ENCODE peak calls at places on chromosomes 4 and X, in four cellular contexts. I is K562, A is SK-N-SH, Y is HepG2. D is an unnamed sample.

GRCh38 chr4:139540637-139541036 is 15.4 kb downstream of the SETD7 start:
- DNase-seq in Y (no peak), A (no peak), I (no peak), D (no peak)

GRCh38 chrX:118973389-118974087 is 880 bp upstream of the LONRF3 start:
- DNase-seq in Y (no peak), A (peak; percentile 20), I (no peak), D (no peak)

GRCh38 chr4:145909773-145910172 is 28.9 kb downstream of the ZNF827 start:
- DNase-seq in I (no peak), Y (no peak), A (no peak), D (no peak)

GRCh38 chr4:151485541-151486131 is 76.7 kb downstream of the FHIP1A start:
- DNase-seq in Y (no peak), A (no peak), I (no peak), D (no peak)

GRCh38 chr4:108160741-108161352 is 7.9 kb downstream of the LEF1 start:
- DNase-seq in I (no peak), A (no peak), Y (no peak), D (no peak)

GRCh38 chrX:13473666-13474516 is 95.5 kb upstream of the EGFL6 start:
- DNase-seq in Y (no peak), I (no peak), A (no peak), D (no peak)

GRCh38 chr4:120694973-120695372 is 227.6 kb downstream of the PRDM5 start:
- DNase-seq in A (peak; percentile 2), Y (no peak), I (no peak), D (peak; percentile 56)

GRCh38 chr4:170854097-170854496 is 764.3 kb upstream of the AADAT start:
- DNase-seq in A (no peak), Y (no peak), I (no peak), D (no peak)

GRCh38 chr4:156085073-156085472 is 131.4 kb upstream of the CTSO start:
- DNase-seq in I (no peak), A (no peak), Y (no peak), D (no peak)

GRCh38 chrX:70436380-70436779 is 8.3 kb upstream of the DLG3 start:
- DNase-seq in I (peak; percentile 65), Y (no peak), A (peak; percentile 37), D (no peak)

GRCh38 chrX:71636438-71637252 is 18.3 kb upstream of the CXCR3 start:
- DNase-seq in Y (no peak), I (no peak), A (no peak), D (no peak)

GRCh38 chr4:150242820-150243458 is 164.7 kb downstream of the DCLK2 start:
- DNase-seq in I (peak; percentile 68), Y (no peak), A (peak; percentile 74), D (peak; percentile 12)

GRCh38 chr4:40838742-40839141 is 89.0 kb downstream of the NSUN7 start:
- DNase-seq in A (no peak), Y (no peak), I (no peak), D (no peak)

GRCh38 chr4:53905935-53906377 is 158.4 kb downstream of the CHIC2 start:
- DNase-seq in A (peak; percentile 41), Y (peak; percentile 36), I (no peak), D (no peak)

GRCh38 chrX:152177052-152177451 is 38.7 kb upstream of the MAGEA10 start:
- DNase-seq in A (no peak), Y (no peak), I (peak; percentile 55), D (no peak)

GRCh38 chr4:78517050-78517652 is 34.4 kb upstream of the ANXA3 start:
- DNase-seq in I (no peak), Y (peak; percentile 11), A (peak; percentile 33), D (no peak)

GRCh38 chrX:72498782-72499181 is 73.9 kb downstream of the HDAC8 start:
- DNase-seq in A (no peak), I (no peak), Y (no peak), D (no peak)

GRCh38 chr4:140096921-140097320 is 57.1 kb downstream of the MAML3 start:
- DNase-seq in A (no peak), Y (no peak), I (no peak), D (no peak)

GRCh38 chrX:11215191-11215921 is 77.9 kb upstream of the AMELX start:
- DNase-seq in Y (no peak), A (peak; percentile 17), I (no peak), D (no peak)

GRCh38 chrX:53253293-53254020 is 27.9 kb downstream of the IQSEC2 start:
- DNase-seq in Y (no peak), A (no peak), I (no peak), D (no peak)

GRCh38 chr4:140568507-140569306 is at the start of gene UCP1:
- DNase-seq in I (no peak), Y (peak; percentile 4), A (peak; percentile 85), D (no peak)

GRCh38 chrX:107450823-107451509 is 1.5 kb downstream of the FRMPD3 start:
- DNase-seq in Y (no peak), I (peak; percentile 37), A (no peak), D (no peak)

GRCh38 chrX:29903365-29903764 is 312.0 kb upstream of the MAGEB2 start:
- DNase-seq in Y (no peak), I (no peak), A (no peak), D (no peak)

GRCh38 chrX:68835468-68835867 is 6.6 kb downstream of the EFNB1 start:
- DNase-seq in Y (no peak), A (no peak), I (no peak), D (no peak)

GRCh38 chr4:99457676-99458075 is 22.5 kb upstream of the ADH7 start:
- DNase-seq in A (no peak), Y (no peak), I (no peak), D (no peak)

GRCh38 chr4:99461623-99462401 is 26.7 kb upstream of the ADH7 start:
- DNase-seq in I (no peak), Y (no peak), A (no peak), D (no peak)

GRCh38 chr4:99457270-99457669 is 22.1 kb upstream of the ADH7 start:
- DNase-seq in I (no peak), A (no peak), Y (no peak), D (no peak)

GRCh38 chr4:99459546-99460042 is 24.5 kb upstream of the ADH7 start:
- DNase-seq in A (no peak), I (no peak), Y (no peak), D (no peak)

GRCh38 chr4:99458911-99459447 is 23.8 kb upstream of the ADH7 start:
- DNase-seq in Y (no peak), A (no peak), I (no peak), D (no peak)
- TF ChIP-seq ELF1 in Y (no peak), A (no peak), I (no peak), D (no peak)

GRCh38 chrX:24153796-24154189 is 4.3 kb downstream of the ZFX start:
- DNase-seq in Y (no peak), A (peak; percentile 53), I (peak; percentile 23), D (no peak)
- TF ChIP-seq REST in Y (no peak), A (no peak), I (no peak), D (no peak)

GRCh38 chr4:48578132-48578964 is 88.3 kb downstream of the ZAR1 start:
- DNase-seq in Y (peak; percentile 64), I (peak; percentile 58), A (peak; percentile 59), D (peak; percentile 36)
- TF ChIP-seq ELF1 in Y (no peak), I (no peak), A (no peak), D (no peak)

GRCh38 chr4:98539299-98539698 is 119.1 kb downstream of the TSPAN5 start:
- DNase-seq in Y (no peak), I (no peak), A (no peak), D (no peak)
- TF ChIP-seq REST in Y (no peak), I (no peak), A (no peak), D (no peak)

GRCh38 chrX:10157545-10157944 is 770 bp downstream of the CLCN4 start:
- DNase-seq in Y (no peak), I (no peak), A (no peak), D (no peak)

GRCh38 chrX:10158279-10158939 is 1.6 kb downstream of the CLCN4 start:
- DNase-seq in A (peak; percentile 84), I (no peak), Y (no peak), D (no peak)

GRCh38 chrX:10157032-10157341 is 212 bp downstream of the CLCN4 start:
- DNase-seq in Y (no peak), A (no peak), I (no peak), D (no peak)

GRCh38 chrX:10156199-10157031 is at the start of gene CLCN4:
- DNase-seq in A (peak; percentile 41), I (no peak), Y (peak; percentile 67), D (peak; percentile 10)

DNA sequence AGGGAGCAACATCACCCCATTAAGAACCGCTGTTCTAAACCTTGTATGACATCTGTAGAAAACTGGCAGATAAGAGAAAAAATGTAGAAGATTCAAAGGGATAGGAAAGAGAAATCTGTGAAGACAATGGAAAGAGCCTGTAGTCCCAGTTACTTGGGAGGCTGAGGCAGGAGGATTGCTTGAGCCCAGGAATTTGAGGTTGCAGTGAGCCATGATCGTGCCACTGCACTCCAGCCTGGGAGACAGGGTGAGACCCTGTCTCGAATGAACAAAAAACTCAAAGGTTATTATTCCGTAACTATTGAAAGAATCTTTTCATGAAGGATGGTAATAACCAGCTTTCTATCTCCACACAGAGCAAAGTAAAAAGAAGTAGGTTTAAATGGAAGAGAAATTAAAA is 1.6 kb upstream of the CLCN4 start:
- DNase-seq in A (no peak), Y (no peak), I (no peak), D (no peak)
- TF ChIP-seq ELF1 in A (no peak), Y (no peak), I (no peak), D (no peak)

GRCh38 chr4:113634081-113634969 is 127.2 kb downstream of the CAMK2D start:
- DNase-seq in Y (no peak), I (no peak), A (no peak), D (no peak)
- TF ChIP-seq REST in Y (no peak), I (no peak), A (no peak), D (no peak)

GRCh38 chr4:187739771-187740170 is 255.8 kb upstream of the ZFP42 start:
- DNase-seq in A (no peak), Y (no peak), I (no peak), D (no peak)
- TF ChIP-seq ELF1 in A (no peak), Y (no peak), I (no peak), D (no peak)

DNA sequence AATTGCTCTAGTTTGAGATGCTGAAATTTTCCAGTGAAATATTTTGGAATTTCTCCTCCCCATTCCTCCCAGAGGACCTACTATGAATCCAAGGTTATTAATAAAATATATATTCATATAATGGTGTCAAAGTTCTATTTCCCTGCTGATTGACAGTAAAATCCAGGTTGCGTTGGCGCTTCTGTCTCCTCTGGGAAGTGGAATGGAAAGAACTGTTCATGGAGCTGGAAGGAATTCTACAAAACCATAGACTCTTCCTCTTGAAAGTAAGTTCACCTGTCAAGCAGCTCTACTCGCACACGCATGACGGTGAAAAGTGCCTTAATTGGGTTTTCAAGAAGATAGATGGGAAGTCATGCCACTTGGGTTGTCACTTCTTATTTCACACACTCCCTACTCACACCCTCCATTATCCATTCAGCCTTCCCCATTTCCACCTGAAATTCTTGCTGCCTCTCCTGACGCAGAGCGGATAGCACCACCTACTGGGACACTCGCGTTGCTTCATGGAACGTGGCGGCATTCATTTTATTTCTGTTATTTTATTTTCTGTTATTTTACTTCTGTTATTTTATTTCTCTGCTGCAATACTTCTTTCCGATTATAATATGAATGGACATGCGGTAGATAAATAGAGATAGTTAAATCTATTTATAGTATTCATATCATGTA is 351.5 kb downstream of the NLGN4X start:
- DNase-seq in A (peak; percentile 21), Y (peak; percentile 0), I (no peak), D (no peak)
- TF ChIP-seq REST in A (no peak), Y (no peak), I (no peak), D (no peak)